ENCODE peak calls at places on chromosomes 2 and 18, in nine cellular contexts. I is heart right ventricle; U is IMR-90; H is lung; F is pancreas; A is CD8-positive, alpha-beta memory T cell; R is GM23248; J is left lung; L is GM12878. B is an unnamed sample.
A peak's percentile ranks its signal among the peaks of the same experiment; 100 is the strongest.

GRCh38 chr18:79917351-79918088 is 33.9 kb downstream of the SLC66A2 start:
- DNase-seq in I (no peak), U (no peak), H (no peak), F (no peak), A (no peak), R (no peak), J (peak; percentile 68), L (no peak), B (no peak)

GRCh38 chr2:185689906-185690539 is 48.6 kb upstream of the FSIP2 start:
- DNase-seq in I (no peak), U (no peak), H (no peak), F (no peak), A (no peak), R (no peak), J (no peak), L (no peak), B (no peak)

GRCh38 chr2:44168684-44169154 is at the start of gene PPM1B:
- DNase-seq in I (no peak), U (no peak), H (no peak), F (no peak), A (no peak), R (no peak), J (peak; percentile 99), L (no peak), B (peak; percentile 99)

GRCh38 chr2:60394467-60394866 is 159.0 kb downstream of the BCL11A start:
- DNase-seq in I (no peak), U (peak; percentile 32), H (no peak), F (no peak), A (no peak), R (peak; percentile 30), J (no peak), L (no peak), B (no peak)

GRCh38 chr18:34222396-34223163 is 2.1 kb downstream of the NOL4 start:
- DNase-seq in I (no peak), U (no peak), H (no peak), F (no peak), A (no peak), R (peak; percentile 29), J (peak; percentile 68), L (no peak), B (no peak)

GRCh38 chr2:179340678-179341077 is 76.0 kb upstream of the SESTD1 start:
- DNase-seq in I (no peak), U (peak; percentile 28), H (no peak), F (no peak), A (no peak), R (peak; percentile 65), J (no peak), L (no peak), B (no peak)

GRCh38 chr2:160968183-160968582 is 192.0 kb upstream of the TANK start:
- DNase-seq in I (no peak), U (peak; percentile 7), H (no peak), F (no peak), A (no peak), R (peak; percentile 50), J (no peak), L (no peak), B (no peak)

GRCh38 chr2:241123816-241124536 is 21.9 kb upstream of the MTERF4 start:
- DNase-seq in I (no peak), U (no peak), H (no peak), F (peak; percentile 62), A (no peak), R (peak; percentile 18), J (peak; percentile 66), L (no peak), B (no peak)

GRCh38 chr2:68253211-68254068 is 1.1 kb upstream of the PPP3R1 start:
- DNase-seq in I (peak; percentile 22), U (peak; percentile 30), H (no peak), F (no peak), A (peak; percentile 40), R (peak; percentile 50), J (no peak), L (no peak), B (no peak)

GRCh38 chr2:237720962-237721361 is 77.6 kb upstream of the RBM44 start:
- DNase-seq in I (no peak), U (peak; percentile 83), H (no peak), F (no peak), A (no peak), R (peak; percentile 43), J (no peak), L (no peak), B (no peak)

GRCh38 chr2:195543063-195543462 is 114.0 kb upstream of the SLC39A10 start:
- DNase-seq in I (no peak), U (no peak), H (no peak), F (no peak), A (no peak), R (no peak), J (no peak), L (no peak), B (no peak)

GRCh38 chr2:164560181-164560792 is 61.0 kb downstream of the GRB14 start:
- DNase-seq in I (no peak), U (peak; percentile 16), H (no peak), F (no peak), A (no peak), R (peak; percentile 57), J (no peak), L (no peak), B (no peak)

DNA sequence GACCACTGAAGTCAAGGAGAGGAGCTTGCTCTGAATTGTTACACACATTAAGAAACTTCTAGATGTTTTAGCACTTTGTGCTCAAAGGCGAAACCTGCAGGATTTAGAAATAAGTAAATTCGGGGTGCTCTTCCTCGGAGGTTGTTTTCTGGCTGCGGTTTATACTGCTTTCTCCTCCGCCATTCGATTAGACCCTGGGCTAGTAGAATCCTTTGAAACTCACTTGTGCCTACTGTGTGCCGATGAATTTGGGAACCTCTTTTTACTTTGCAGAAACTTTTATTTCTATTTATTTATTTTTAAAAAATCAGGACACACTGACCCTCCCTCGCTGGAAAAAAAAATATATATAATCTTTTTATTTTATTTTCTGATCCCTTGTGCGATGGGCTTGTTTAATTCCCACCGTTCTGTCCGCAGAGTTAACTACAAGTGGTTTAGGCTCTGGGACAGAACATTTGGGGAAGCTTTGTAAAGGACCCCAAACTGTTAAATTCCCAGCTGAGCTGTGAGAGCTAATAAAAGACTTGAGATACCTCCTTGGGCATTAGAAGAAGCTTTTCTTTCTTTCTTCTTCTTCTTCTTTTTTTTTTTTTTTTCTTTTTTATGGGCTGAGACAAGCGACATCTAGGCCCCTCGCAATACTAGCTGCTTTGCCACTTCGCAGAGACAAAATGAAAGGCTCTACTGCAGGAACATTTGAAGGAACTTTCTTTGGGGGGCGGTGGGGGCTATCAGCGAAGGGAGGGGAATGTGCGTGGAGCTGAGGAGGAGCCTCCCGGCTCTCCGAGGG is 3.8 kb downstream of the MEIS1 start:
- DNase-seq in I (no peak), U (no peak), H (no peak), F (no peak), A (no peak), R (peak; percentile 48), J (no peak), L (no peak), B (no peak)
- H3K4me1 ChIP-seq in I (no peaks in the 10 kb centered on the region), U (peaks cover 2% of the 10 kb centered on the region), H (peaks cover 6% of the 10 kb centered on the region), F (no peaks in the 10 kb centered on the region), A (no peaks in the 10 kb centered on the region), R (peaks cover 29% of the 10 kb centered on the region), J (peaks cover 16% of the 10 kb centered on the region), L (no peaks in the 10 kb centered on the region), B (peaks cover 13% of the 10 kb centered on the region)

DNA sequence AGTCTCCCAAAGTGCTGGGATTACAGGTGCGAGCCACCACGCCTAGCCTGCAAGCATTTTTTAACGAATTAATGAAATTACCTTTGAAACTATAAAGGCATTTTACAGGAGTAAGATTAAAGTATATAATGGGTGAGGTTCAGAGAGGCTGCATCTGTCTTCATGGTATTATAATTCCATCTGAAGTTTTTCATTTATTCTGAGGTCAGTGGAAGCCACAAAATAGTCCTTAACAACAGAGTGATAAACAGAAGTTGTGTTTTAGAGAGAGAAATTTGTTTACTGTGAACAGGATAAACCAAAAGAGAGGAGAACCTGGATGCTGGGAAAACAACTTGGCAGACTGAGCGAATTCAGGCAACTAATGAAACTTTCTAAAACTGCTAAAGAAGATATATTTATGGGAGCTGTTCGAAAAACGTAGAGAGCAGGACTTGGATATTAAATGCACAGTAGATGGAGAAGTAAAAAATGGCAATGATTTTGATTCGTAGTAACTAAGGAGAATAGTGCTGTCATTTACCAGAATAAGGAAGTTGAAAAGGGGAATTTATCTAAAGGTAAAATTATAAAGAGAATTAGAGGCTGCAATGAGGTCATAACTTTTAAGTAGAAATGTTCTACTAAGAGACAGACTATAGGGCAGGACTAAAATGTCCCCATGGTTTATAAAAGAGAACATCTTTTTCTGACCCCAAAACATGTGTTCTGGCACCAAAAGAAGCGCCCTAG is 37.9 kb upstream of the ITGA4 start:
- DNase-seq in I (no peak), U (no peak), H (no peak), F (no peak), A (no peak), R (no peak), J (no peak), L (no peak), B (no peak)
- H3K4me1 ChIP-seq in I (no peaks in the 10 kb centered on the region), U (no peaks in the 10 kb centered on the region), H (no peaks in the 10 kb centered on the region), F (no peaks in the 10 kb centered on the region), A (no peaks in the 10 kb centered on the region), R (no peaks in the 10 kb centered on the region), J (peaks cover 2% of the 10 kb centered on the region), L (peaks cover 10% of the 10 kb centered on the region), B (no peaks in the 10 kb centered on the region)

DNA sequence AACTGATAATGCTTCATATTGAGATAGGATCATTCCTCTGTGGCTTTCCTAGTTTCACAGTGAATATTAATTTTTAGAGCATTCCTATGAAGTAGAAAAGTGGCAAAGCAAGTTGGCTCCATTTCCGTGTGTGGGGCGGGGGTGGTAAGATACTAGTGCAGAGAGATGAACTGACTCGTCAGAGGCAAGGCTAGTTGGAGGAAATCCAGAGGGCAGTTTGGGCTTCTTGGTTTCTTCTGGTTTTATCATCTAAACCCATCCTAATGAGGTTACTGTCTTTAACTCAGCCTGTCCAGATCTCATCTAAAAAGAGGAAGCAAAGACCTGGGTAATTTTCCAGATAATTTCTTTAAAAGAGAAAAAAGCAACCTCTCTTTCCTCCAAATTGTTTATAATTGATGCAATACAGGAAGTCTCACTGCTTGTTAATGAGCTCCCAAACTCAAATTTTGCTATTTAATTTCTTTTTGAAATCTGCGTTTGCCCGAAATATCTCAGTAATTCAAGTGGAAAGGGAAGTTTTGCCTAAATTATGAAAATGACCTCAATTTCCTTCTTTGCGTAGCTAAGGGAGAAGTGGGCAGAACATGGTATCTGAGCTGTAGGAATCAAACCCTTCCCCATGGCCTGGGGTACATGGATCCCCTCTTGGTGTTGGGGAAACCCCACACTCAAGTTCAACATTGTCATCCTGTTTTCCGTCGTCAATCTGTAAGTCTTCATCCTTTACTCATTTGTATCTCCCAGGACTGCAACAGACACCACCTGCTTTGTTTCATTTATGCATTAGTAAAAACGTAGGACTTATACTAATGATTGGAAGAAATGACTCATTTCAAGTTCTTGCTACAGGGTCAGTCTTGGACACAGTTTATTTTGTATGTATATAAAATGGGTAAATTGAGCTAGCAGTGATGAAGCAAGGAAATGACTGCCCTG is 89.0 kb upstream of the KLF7 start:
- DNase-seq in I (no peak), U (peak; percentile 92), H (no peak), F (no peak), A (no peak), R (peak; percentile 82), J (no peak), L (no peak), B (peak; percentile 15)
- H3K4me1 ChIP-seq in I (peaks cover 15% of the 10 kb centered on the region), U (peaks cover 58% of the 10 kb centered on the region), H (peaks cover 19% of the 10 kb centered on the region), F (no peaks in the 10 kb centered on the region), A (no peaks in the 10 kb centered on the region), R (peaks cover 94% of the 10 kb centered on the region), J (peaks cover 67% of the 10 kb centered on the region), L (no peaks in the 10 kb centered on the region), B (peaks cover 60% of the 10 kb centered on the region)

DNA sequence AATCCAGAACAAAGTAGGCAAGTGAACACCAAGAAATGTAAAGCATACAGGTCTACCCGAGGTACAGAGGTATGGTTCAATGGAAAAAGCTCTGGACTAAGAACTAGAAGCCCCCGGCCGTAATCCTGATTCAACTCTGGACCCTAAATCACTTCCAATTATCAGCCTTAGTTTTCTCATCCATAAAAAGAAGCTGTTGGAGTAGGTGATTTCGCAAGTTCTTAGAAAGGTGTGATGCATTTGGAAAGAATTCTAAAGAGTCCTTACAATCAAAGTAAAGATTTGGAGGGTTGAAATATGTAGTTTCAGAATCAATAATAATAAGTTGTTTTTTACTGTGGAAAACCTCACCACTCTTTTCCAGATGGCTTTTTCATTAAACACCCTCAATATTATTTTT is 622.1 kb upstream of the ID2 start:
- DNase-seq in I (no peak), U (no peak), H (no peak), F (no peak), A (no peak), R (peak; percentile 24), J (no peak), L (no peak), B (no peak)
- H3K4me1 ChIP-seq in I (no peaks in the 10 kb centered on the region), U (no peaks in the 10 kb centered on the region), H (no peaks in the 10 kb centered on the region), F (no peaks in the 10 kb centered on the region), A (no peaks in the 10 kb centered on the region), R (no peaks in the 10 kb centered on the region), J (peaks cover 5% of the 10 kb centered on the region), L (peaks cover 21% of the 10 kb centered on the region), B (no peaks in the 10 kb centered on the region)

B was measured in PC-9.